ENCODE peak calls at places on chromosomes 7 and 10, in eight cellular contexts. One of them, this sample, is unnamed.

GRCh38 chr10:44864042-44864436 is 47.1 kb upstream of the TMEM72 start:
- DNase-seq in SHP77 treated with DMSO at 0.1 percent for 48 hours: no peak
- DNase-seq in NCI-H1417 treated with DMSO at 0.1 percent for 48 hours: no peak
- DNase-seq in hepatocyte: peak
- DNase-seq in psoas muscle: no peak
- DNase-seq in NCI-H2107: no peak
- DNase-seq in ACHN: no peak
- DNase-seq in SK-MEL-5: no peak
- DNase-seq in this sample: no peak

GRCh38 chr10:110629680-110630191 is 14.4 kb upstream of the RBM20 start:
- DNase-seq in hepatocyte: peak
- DNase-seq in NCI-H1417 treated with DMSO at 0.1 percent for 48 hours: peak
- DNase-seq in psoas muscle: no peak
- DNase-seq in ACHN: no peak
- DNase-seq in NCI-H2107: peak
- DNase-seq in SHP77 treated with DMSO at 0.1 percent for 48 hours: peak
- DNase-seq in SK-MEL-5: no peak
- DNase-seq in this sample: no peak

GRCh38 chr7:113294750-113295149 is 176.4 kb upstream of the SMIM30 start:
- DNase-seq in ACHN: no peak
- DNase-seq in hepatocyte: no peak
- DNase-seq in NCI-H1417 treated with DMSO at 0.1 percent for 48 hours: no peak
- DNase-seq in NCI-H2107: no peak
- DNase-seq in SHP77 treated with DMSO at 0.1 percent for 48 hours: no peak
- DNase-seq in psoas muscle: no peak
- DNase-seq in SK-MEL-5: no peak
- DNase-seq in this sample: no peak

GRCh38 chr10:68043030-68043429 is 32.1 kb downstream of the HERC4 start:
- DNase-seq in SHP77 treated with DMSO at 0.1 percent for 48 hours: no peak
- DNase-seq in psoas muscle: no peak
- DNase-seq in SK-MEL-5: no peak
- DNase-seq in NCI-H2107: no peak
- DNase-seq in ACHN: no peak
- DNase-seq in NCI-H1417 treated with DMSO at 0.1 percent for 48 hours: no peak
- DNase-seq in hepatocyte: no peak
- DNase-seq in this sample: no peak

GRCh38 chr10:86535057-86535882 is 13.7 kb upstream of the WAPL start:
- DNase-seq in NCI-H2107: no peak
- DNase-seq in hepatocyte: peak
- DNase-seq in psoas muscle: peak
- DNase-seq in ACHN: peak
- DNase-seq in SK-MEL-5: no peak
- DNase-seq in SHP77 treated with DMSO at 0.1 percent for 48 hours: no peak
- DNase-seq in NCI-H1417 treated with DMSO at 0.1 percent for 48 hours: no peak
- DNase-seq in this sample: peak

GRCh38 chr7:34133356-34133982 is 228.1 kb downstream of the BMPER start:
- DNase-seq in SK-MEL-5: no peak
- DNase-seq in ACHN: no peak
- DNase-seq in NCI-H2107: no peak
- DNase-seq in NCI-H1417 treated with DMSO at 0.1 percent for 48 hours: no peak
- DNase-seq in psoas muscle: no peak
- DNase-seq in SHP77 treated with DMSO at 0.1 percent for 48 hours: no peak
- DNase-seq in hepatocyte: peak
- DNase-seq in this sample: no peak

GRCh38 chr7:131302876-131303707 is 24.6 kb upstream of the MKLN1 start:
- DNase-seq in NCI-H2107: no peak
- DNase-seq in psoas muscle: no peak
- DNase-seq in ACHN: peak
- DNase-seq in NCI-H1417 treated with DMSO at 0.1 percent for 48 hours: no peak
- DNase-seq in hepatocyte: peak
- DNase-seq in SHP77 treated with DMSO at 0.1 percent for 48 hours: no peak
- DNase-seq in SK-MEL-5: peak
- DNase-seq in this sample: no peak

GRCh38 chr7:27143022-27143949 is at the start of gene HOXA5:
- DNase-seq in NCI-H2107: no peak
- DNase-seq in psoas muscle: peak
- DNase-seq in NCI-H1417 treated with DMSO at 0.1 percent for 48 hours: peak
- DNase-seq in SHP77 treated with DMSO at 0.1 percent for 48 hours: no peak
- DNase-seq in SK-MEL-5: peak
- DNase-seq in ACHN: peak
- DNase-seq in hepatocyte: no peak
- DNase-seq in this sample: peak

GRCh38 chr10:126813432-126813831 is 91.8 kb upstream of the DOCK1 start:
- DNase-seq in ACHN: no peak
- DNase-seq in psoas muscle: no peak
- DNase-seq in SHP77 treated with DMSO at 0.1 percent for 48 hours: no peak
- DNase-seq in NCI-H2107: no peak
- DNase-seq in NCI-H1417 treated with DMSO at 0.1 percent for 48 hours: no peak
- DNase-seq in SK-MEL-5: no peak
- DNase-seq in hepatocyte: no peak
- DNase-seq in this sample: no peak

GRCh38 chr10:116312091-116312490 is 12.2 kb upstream of the CCDC172 start:
- DNase-seq in psoas muscle: no peak
- DNase-seq in SK-MEL-5: no peak
- DNase-seq in hepatocyte: no peak
- DNase-seq in SHP77 treated with DMSO at 0.1 percent for 48 hours: no peak
- DNase-seq in ACHN: no peak
- DNase-seq in NCI-H1417 treated with DMSO at 0.1 percent for 48 hours: no peak
- DNase-seq in NCI-H2107: no peak
- DNase-seq in this sample: no peak

GRCh38 chr7:22667562-22668239 is 59.3 kb upstream of the IL6 start:
- DNase-seq in SHP77 treated with DMSO at 0.1 percent for 48 hours: no peak
- DNase-seq in ACHN: no peak
- DNase-seq in NCI-H1417 treated with DMSO at 0.1 percent for 48 hours: no peak
- DNase-seq in SK-MEL-5: no peak
- DNase-seq in psoas muscle: no peak
- DNase-seq in NCI-H2107: no peak
- DNase-seq in hepatocyte: peak
- DNase-seq in this sample: no peak

GRCh38 chr10:78852856-78853255 is 215.9 kb upstream of the ZMIZ1 start:
- DNase-seq in SK-MEL-5: peak
- DNase-seq in NCI-H2107: no peak
- DNase-seq in SHP77 treated with DMSO at 0.1 percent for 48 hours: no peak
- DNase-seq in hepatocyte: no peak
- DNase-seq in ACHN: peak
- DNase-seq in NCI-H1417 treated with DMSO at 0.1 percent for 48 hours: no peak
- DNase-seq in psoas muscle: no peak
- DNase-seq in this sample: no peak

GRCh38 chr7:95798401-95798930 is 26.1 kb downstream of the DYNC1I1 start:
- DNase-seq in SK-MEL-5: no peak
- DNase-seq in hepatocyte: no peak
- DNase-seq in NCI-H2107: peak
- DNase-seq in NCI-H1417 treated with DMSO at 0.1 percent for 48 hours: peak
- DNase-seq in psoas muscle: no peak
- DNase-seq in ACHN: no peak
- DNase-seq in SHP77 treated with DMSO at 0.1 percent for 48 hours: peak
- DNase-seq in this sample: no peak

GRCh38 chr7:126727930-126728331 is 524.8 kb downstream of the GRM8 start:
- DNase-seq in SK-MEL-5: peak
- DNase-seq in ACHN: peak
- DNase-seq in NCI-H1417 treated with DMSO at 0.1 percent for 48 hours: no peak
- DNase-seq in psoas muscle: no peak
- DNase-seq in hepatocyte: no peak
- DNase-seq in SHP77 treated with DMSO at 0.1 percent for 48 hours: no peak
- DNase-seq in NCI-H2107: no peak
- DNase-seq in this sample: no peak

GRCh38 chr7:26346611-26347200 is 55.0 kb downstream of the SNX10 start:
- DNase-seq in psoas muscle: no peak
- DNase-seq in SHP77 treated with DMSO at 0.1 percent for 48 hours: no peak
- DNase-seq in NCI-H1417 treated with DMSO at 0.1 percent for 48 hours: no peak
- DNase-seq in hepatocyte: no peak
- DNase-seq in NCI-H2107: no peak
- DNase-seq in SK-MEL-5: no peak
- DNase-seq in ACHN: peak
- DNase-seq in this sample: peak

GRCh38 chr7:149736478-149737360 is 36.7 kb downstream of the ZNF467 start:
- DNase-seq in NCI-H1417 treated with DMSO at 0.1 percent for 48 hours: no peak
- DNase-seq in SHP77 treated with DMSO at 0.1 percent for 48 hours: no peak
- DNase-seq in NCI-H2107: no peak
- DNase-seq in SK-MEL-5: no peak
- DNase-seq in psoas muscle: no peak
- DNase-seq in ACHN: no peak
- DNase-seq in hepatocyte: no peak
- DNase-seq in this sample: no peak

GRCh38 chr10:71394926-71395562 is 1.7 kb upstream of the CDH23 start:
- DNase-seq in SHP77 treated with DMSO at 0.1 percent for 48 hours: no peak
- DNase-seq in NCI-H2107: no peak
- DNase-seq in NCI-H1417 treated with DMSO at 0.1 percent for 48 hours: no peak
- DNase-seq in hepatocyte: no peak
- DNase-seq in ACHN: no peak
- DNase-seq in psoas muscle: no peak
- DNase-seq in SK-MEL-5: no peak
- DNase-seq in this sample: no peak

GRCh38 chr10:5466451-5466996 is 32.8 kb downstream of the CALML5 start:
- DNase-seq in psoas muscle: no peak
- DNase-seq in SHP77 treated with DMSO at 0.1 percent for 48 hours: no peak
- DNase-seq in NCI-H2107: peak
- DNase-seq in ACHN: no peak
- DNase-seq in SK-MEL-5: no peak
- DNase-seq in hepatocyte: peak
- DNase-seq in NCI-H1417 treated with DMSO at 0.1 percent for 48 hours: no peak
- DNase-seq in this sample: peak

GRCh38 chr7:959271-959670 is 4.8 kb upstream of the ADAP1 start:
- DNase-seq in SHP77 treated with DMSO at 0.1 percent for 48 hours: no peak
- DNase-seq in hepatocyte: no peak
- DNase-seq in SK-MEL-5: no peak
- DNase-seq in NCI-H1417 treated with DMSO at 0.1 percent for 48 hours: no peak
- DNase-seq in ACHN: no peak
- DNase-seq in NCI-H2107: no peak
- DNase-seq in psoas muscle: no peak
- DNase-seq in this sample: peak

GRCh38 chr7:66669088-66669487 is 40.4 kb downstream of the KCTD7 start:
- DNase-seq in psoas muscle: no peak
- DNase-seq in hepatocyte: no peak
- DNase-seq in SK-MEL-5: peak
- DNase-seq in NCI-H2107: no peak
- DNase-seq in ACHN: no peak
- DNase-seq in SHP77 treated with DMSO at 0.1 percent for 48 hours: no peak
- DNase-seq in NCI-H1417 treated with DMSO at 0.1 percent for 48 hours: no peak
- DNase-seq in this sample: peak

GRCh38 chr7:124893140-124893810 is 36.4 kb downstream of the POT1 start:
- DNase-seq in NCI-H1417 treated with DMSO at 0.1 percent for 48 hours: no peak
- DNase-seq in hepatocyte: no peak
- DNase-seq in psoas muscle: no peak
- DNase-seq in SHP77 treated with DMSO at 0.1 percent for 48 hours: no peak
- DNase-seq in SK-MEL-5: no peak
- DNase-seq in ACHN: no peak
- DNase-seq in NCI-H2107: no peak
- DNase-seq in this sample: no peak

This sample was measured in right lobe of liver.